ENCODE peak calls at places on chromosomes 12 and 14, in six cellular contexts. M is Peyer's patch, D is progenitor cell of endocrine pancreas, W is epithelial cell of esophagus, S is bronchial epithelial cell, E is WTC11. O is an unnamed sample.

GRCh38 chr12:120853188-120853587 is 51.0 kb downstream of the SPPL3 start:
- DNase-seq in D (no peak), E (no peak), W (no peak), M (no peak), S (peak), O (no peak)

GRCh38 chr14:75322746-75323145 is 44.1 kb downstream of the FOS start:
- DNase-seq in D (no peak), S (no peak), E (no peak), W (no peak), M (no peak), O (no peak)

GRCh38 chr12:87383705-87384104 is 645.5 kb downstream of the C12orf50 start:
- DNase-seq in D (no peak), E (no peak), W (peak), M (no peak), S (peak), O (no peak)

GRCh38 chr12:49335955-49336644 is 888 bp downstream of the C1QL4 start:
- DNase-seq in M (no peak), S (no peak), W (no peak), D (no peak), E (no peak), O (no peak)

GRCh38 chr14:32925439-32925838 is 13.2 kb upstream of the NPAS3 start:
- DNase-seq in D (no peak), E (no peak), W (no peak), M (no peak), S (no peak), O (no peak)

GRCh38 chr14:71764701-71765347 is 167.4 kb upstream of the RGS6 start:
- DNase-seq in S (no peak), M (no peak), E (no peak), W (no peak), D (no peak), O (no peak)

GRCh38 chr12:116266220-116266619 is 11.3 kb downstream of the MED13L start:
- DNase-seq in S (peak), E (no peak), W (peak), M (no peak), D (no peak), O (no peak)

GRCh38 chr14:21356511-21356910 is 27.3 kb downstream of the SUPT16H start:
- DNase-seq in D (no peak), S (no peak), M (no peak), E (no peak), W (no peak), O (no peak)

GRCh38 chr12:8508224-8508623 is 5.1 kb upstream of the CLEC4D start:
- DNase-seq in W (no peak), E (no peak), D (no peak), S (no peak), M (no peak), O (no peak)

GRCh38 chr14:33556382-33557121 is 394.3 kb downstream of the EGLN3 start:
- DNase-seq in S (peak), D (no peak), W (peak), M (no peak), E (no peak), O (no peak)

GRCh38 chr14:103558071-103558882 is 4.2 kb downstream of the BAG5 start:
- DNase-seq in M (no peak), D (no peak), W (peak), S (no peak), E (no peak), O (no peak)

GRCh38 chr12:6463211-6463610 is 7.3 kb downstream of the VAMP1 start:
- DNase-seq in S (no peak), M (no peak), D (no peak), E (no peak), W (no peak), O (no peak)

GRCh38 chr12:62379026-62379722 is 87.5 kb upstream of the MON2 start:
- DNase-seq in M (no peak), S (no peak), W (no peak), D (no peak), E (no peak), O (no peak)

GRCh38 chr12:14619731-14620501 is 52.2 kb upstream of the PLBD1 start:
- DNase-seq in D (no peak), S (no peak), E (no peak), W (no peak), M (no peak), O (no peak)

GRCh38 chr12:108833757-108834472 is 23.5 kb downstream of the SSH1 start:
- DNase-seq in M (no peak), E (no peak), D (no peak), W (no peak), S (no peak), O (no peak)

GRCh38 chr12:93959657-93960056 is 188.7 kb upstream of the PLXNC1 start:
- DNase-seq in D (no peak), S (peak), E (no peak), M (no peak), W (peak), O (no peak)

GRCh38 chr14:52068741-52069616 is at the start of gene NID2:
- DNase-seq in M (peak), E (peak), D (peak), S (peak), W (peak), O (peak)

GRCh38 chr14:35122696-35123387 is 490 bp downstream of the PRORP start:
- DNase-seq in M (no peak), W (no peak), E (no peak), S (peak), D (no peak), O (no peak)

GRCh38 chr12:96327346-96327745 is 72.9 kb downstream of the CDK17 start:
- DNase-seq in S (no peak), M (no peak), W (no peak), D (no peak), E (no peak), O (no peak)

GRCh38 chr12:52022841-52023181 is 16.1 kb downstream of the TAMALIN start:
- DNase-seq in E (peak), S (no peak), W (no peak), D (no peak), M (peak), O (no peak)

GRCh38 chr12:103848917-103849491 is 8.0 kb upstream of the NT5DC3 start:
- DNase-seq in W (no peak), S (no peak), E (no peak), D (no peak), M (no peak), O (no peak)

GRCh38 chr12:68065687-68066086 is 76.4 kb downstream of the IFNG-AS1 start:
- DNase-seq in S (no peak), E (no peak), D (no peak), W (no peak), M (no peak), O (no peak)

GRCh38 chr12:77667101-77667500 is 163.6 kb upstream of the NAV3 start:
- DNase-seq in W (no peak), D (no peak), S (no peak), M (no peak), E (no peak), O (no peak)

GRCh38 chr12:91001306-91001705 is 3.5 kb downstream of the EPYC start:
- DNase-seq in D (no peak), M (no peak), E (no peak), S (peak), W (peak), O (no peak)

GRCh38 chr14:89621009-89621421 is 204.0 kb upstream of the FOXN3 start:
- DNase-seq in E (no peak), S (no peak), M (no peak), W (no peak), D (no peak), O (no peak)

GRCh38 chr12:2064078-2064507 is 11.3 kb downstream of the CACNA1C start:
- DNase-seq in W (no peak), S (no peak), M (no peak), E (no peak), D (no peak), O (no peak)

GRCh38 chr12:14514154-14514842 is 53.4 kb downstream of the PLBD1 start:
- DNase-seq in W (peak), S (peak), M (no peak), D (peak), E (no peak), O (no peak)

GRCh38 chr12:109875572-109876131 is 4.7 kb downstream of the GLTP start:
- DNase-seq in M (peak), S (peak), E (no peak), D (no peak), W (peak), O (no peak)

GRCh38 chr14:77376380-77376770 is 519 bp downstream of the TMED8 start:
- DNase-seq in E (peak), S (peak), W (peak), D (no peak), M (no peak), O (peak)

DNA sequence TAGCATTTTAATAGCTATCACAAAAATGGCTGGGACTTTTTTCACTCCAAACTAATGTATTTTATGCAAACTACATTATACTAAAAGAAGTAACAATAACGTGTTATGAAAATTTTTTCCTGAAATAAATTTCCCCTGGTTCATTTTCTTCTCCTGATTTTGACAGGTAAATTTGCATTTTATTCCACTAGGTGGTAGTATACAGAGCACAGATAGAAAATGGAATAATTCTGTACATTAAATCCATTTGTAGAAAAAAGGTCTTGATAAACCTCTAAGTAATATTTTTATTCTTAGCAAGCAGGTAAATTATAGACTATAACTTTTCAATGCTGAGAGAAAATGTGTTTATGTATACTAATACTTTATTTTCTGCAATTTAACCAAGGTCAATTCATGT is 96.5 kb downstream of the BCAT1 start:
- DNase-seq in E (no peak), W (peak), D (no peak), M (no peak), S (no peak), O (no peak)
- TF ChIP-seq CTCF in E (no peak), W (no peak), D (peak), M (peak), S (peak), O (no peak)

DNA sequence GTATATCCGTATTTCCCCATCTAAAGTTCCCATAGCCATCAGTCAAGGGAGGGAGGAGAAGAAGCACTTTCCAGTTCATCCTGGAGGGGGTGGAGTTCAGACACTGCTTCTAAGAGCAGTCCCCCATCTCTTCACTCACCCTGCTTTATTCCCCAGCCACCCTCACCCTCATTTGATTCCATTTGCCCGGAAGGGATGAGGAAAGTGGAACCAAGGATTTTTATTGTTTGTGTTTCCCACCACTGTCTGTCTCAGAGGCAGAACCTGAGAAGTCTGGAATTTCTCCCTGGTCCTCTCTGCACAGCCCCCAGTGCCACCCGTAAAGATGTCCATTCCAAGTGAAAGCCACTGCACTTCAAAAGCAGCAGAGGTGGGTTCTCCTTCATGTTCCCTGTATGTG is 134.2 kb upstream of the HIF1A start:
- DNase-seq in W (peak), D (no peak), S (peak), E (no peak), M (no peak), O (no peak)
- TF ChIP-seq CTCF in W (peak), D (no peak), S (no peak), E (no peak), M (no peak), O (no peak)

DNA sequence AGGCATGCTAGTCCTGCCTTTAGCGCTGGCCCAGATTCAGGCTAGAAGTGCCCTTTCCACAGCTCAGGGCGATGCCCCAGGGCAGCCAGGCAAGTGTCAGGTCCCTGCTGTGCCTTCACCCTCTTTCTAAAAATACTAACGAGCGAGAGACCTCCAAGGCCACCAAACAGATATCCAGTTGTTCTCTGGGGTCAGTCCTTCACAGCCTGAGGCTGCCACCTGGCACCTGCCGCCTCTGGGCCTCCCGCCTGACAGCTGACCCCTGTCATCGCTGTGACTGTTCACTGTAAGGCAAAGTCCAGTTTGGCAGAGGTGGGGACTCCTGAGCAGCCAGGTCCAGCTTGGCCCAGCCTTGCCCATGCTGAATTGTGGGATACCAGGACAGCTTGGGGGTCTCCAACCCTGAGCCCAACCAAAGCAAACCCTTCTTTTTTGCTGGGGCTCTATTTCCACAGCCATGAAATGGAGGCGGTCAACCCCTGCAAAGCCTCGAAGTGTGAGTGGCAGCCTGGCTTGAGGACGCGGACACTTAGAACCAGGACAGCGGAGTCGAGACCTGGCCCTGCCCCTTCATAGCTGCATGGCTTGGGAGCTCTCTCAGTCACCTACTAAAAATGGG is 79.9 kb downstream of the NINJ2 start:
- DNase-seq in S (no peak), D (no peak), M (peak), E (no peak), W (no peak), O (no peak)
- TF ChIP-seq CTCF in S (no peak), D (peak), M (no peak), E (no peak), W (no peak), O (no peak)

GRCh38 chr12:34626363-34627157 is 604.3 kb downstream of the ALG10 start:
- DNase-seq in M (no peak), D (no peak), E (no peak), W (no peak), S (no peak), O (no peak)

GRCh38 chr12:34625116-34625515 is 602.8 kb downstream of the ALG10 start:
- DNase-seq in D (no peak), E (no peak), M (no peak), W (peak), S (peak), O (no peak)
- TF ChIP-seq CTCF in D (no peak), E (no peak), M (no peak), W (no peak), S (no peak), O (no peak)